ENCODE peak calls at places on chromosomes 6 and 20, in five cellular contexts. U is esophagus muscularis mucosa, C is BJ, P is NB4, J is ovary. D is an unnamed sample.

GRCh38 chr6:47483516-47483852 is 5.9 kb downstream of the CD2AP start:
- DNase-seq in C (no peak), U (no peak), P (no peak), J (no peak), D (no peak)

GRCh38 chr20:61683721-61684120 is 382.0 kb downstream of the TAF4 start:
- DNase-seq in P (no peak), C (no peak), U (no peak), J (no peak), D (no peak)

GRCh38 chr6:46207174-46207573 is 36.4 kb upstream of the ENPP5 start:
- DNase-seq in U (no peak), J (no peak), P (no peak), C (no peak), D (no peak)

GRCh38 chr6:121838842-121839241 is 403.4 kb downstream of the GJA1 start:
- DNase-seq in P (peak), C (no peak), J (no peak), U (no peak), D (no peak)

GRCh38 chr20:37565134-37565811 is 37.6 kb upstream of the BLCAP start:
- DNase-seq in J (no peak), P (no peak), U (peak), C (no peak), D (no peak)

GRCh38 chr20:9744551-9744950 is 94.3 kb downstream of the PAK5 start:
- DNase-seq in J (no peak), P (no peak), C (no peak), U (no peak), D (no peak)

GRCh38 chr6:24283043-24283985 is 74.5 kb downstream of the DCDC2 start:
- DNase-seq in U (no peak), C (peak), P (peak), J (peak), D (peak)

GRCh38 chr20:49306903-49307336 is 29.1 kb upstream of the ZNFX1 start:
- DNase-seq in J (no peak), C (no peak), P (no peak), U (no peak), D (no peak)

GRCh38 chr6:40713002-40713719 is 126.0 kb upstream of the LRFN2 start:
- DNase-seq in C (no peak), P (no peak), J (no peak), U (no peak), D (no peak)

GRCh38 chr20:62487564-62488086 is 11.8 kb upstream of the GATA5 start:
- DNase-seq in J (no peak), U (no peak), P (no peak), C (no peak), D (no peak)

GRCh38 chr6:32741203-32741960 is at the start of gene HLA-DQA2:
- DNase-seq in J (no peak), C (no peak), U (no peak), P (no peak), D (no peak)

GRCh38 chr6:85404497-85405174 is 45.2 kb upstream of the NT5E start:
- DNase-seq in J (peak), U (no peak), P (no peak), C (peak), D (no peak)

GRCh38 chr6:115945306-115945705 is 115.4 kb downstream of the FRK start:
- DNase-seq in P (no peak), J (no peak), C (no peak), U (no peak), D (no peak)

GRCh38 chr6:145453376-145453775 is 281.9 kb downstream of the EPM2A start:
- DNase-seq in J (no peak), U (no peak), C (no peak), P (no peak), D (no peak)

GRCh38 chr6:71294121-71294523 is 5.5 kb downstream of the OGFRL1 start:
- DNase-seq in J (no peak), P (no peak), C (peak), U (no peak), D (no peak)

GRCh38 chr20:56194042-56194441 is 54.5 kb upstream of the MC3R start:
- DNase-seq in P (no peak), J (no peak), C (no peak), U (no peak), D (no peak)

GRCh38 chr6:32045811-32046449 is 7.7 kb downstream of the CYP21A2 start:
- DNase-seq in C (no peak), J (peak), U (no peak), P (no peak), D (no peak)

GRCh38 chr6:153140299-153140698 is 9.2 kb upstream of the RGS17 start:
- DNase-seq in J (no peak), P (no peak), U (no peak), C (no peak), D (no peak)

GRCh38 chr6:130307752-130308361 is 58.0 kb upstream of the TMEM200A start:
- DNase-seq in P (no peak), U (no peak), C (peak), J (no peak), D (no peak)

GRCh38 chr6:38636027-38636426 is 3.7 kb downstream of the BTBD9 start:
- DNase-seq in P (no peak), C (no peak), J (no peak), U (no peak), D (no peak)

GRCh38 chr20:19974621-19975435 is 42.3 kb upstream of the NAA20 start:
- DNase-seq in P (peak), C (peak), J (peak), U (peak), D (no peak)

DNA sequence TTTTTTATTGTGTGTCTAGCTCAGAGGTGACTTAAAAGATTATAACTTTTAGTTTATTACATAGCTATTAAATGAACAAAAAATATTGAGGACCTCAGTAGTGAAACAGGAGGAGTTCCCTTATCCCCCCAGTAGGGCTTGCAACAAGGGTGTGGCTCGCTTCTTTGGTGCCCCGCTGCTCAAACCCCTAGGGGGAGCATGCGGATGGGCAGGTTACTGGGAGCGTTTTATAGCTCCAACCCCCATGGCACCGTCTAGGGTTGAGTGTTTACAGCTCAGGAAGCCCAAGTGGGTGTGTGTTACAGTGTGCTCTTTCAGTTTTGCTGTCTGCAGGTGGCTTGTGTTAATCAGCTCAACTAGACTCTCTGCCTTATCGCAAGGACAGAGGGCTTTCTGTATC is 1513.7 kb downstream of the GRIK2 start:
- DNase-seq in U (no peak), P (peak), C (no peak), J (no peak), D (no peak)
- TF ChIP-seq CTCF in U (no peak), P (no peak), C (no peak), J (no peak), D (no peak)

DNA sequence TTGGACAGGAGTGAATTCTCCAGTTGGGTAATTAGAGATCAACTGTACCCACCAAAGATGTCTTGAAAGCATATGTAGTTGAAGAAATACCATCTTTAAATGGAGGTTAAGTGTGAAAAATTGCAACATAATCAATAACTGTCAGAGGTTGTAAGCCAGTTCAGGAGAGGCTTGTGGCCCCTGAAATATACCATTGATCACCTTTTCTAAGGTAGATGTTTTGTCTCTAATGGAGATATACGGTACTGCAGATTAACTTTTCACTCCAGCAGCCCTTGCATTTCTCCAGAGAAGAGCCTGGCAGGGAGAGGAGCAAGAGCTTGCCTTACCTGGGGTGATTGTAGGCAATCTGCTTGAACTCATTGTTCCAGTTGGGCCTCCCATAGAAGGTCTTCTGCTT is 48.8 kb downstream of the NOX3 start:
- DNase-seq in U (no peak), J (no peak), C (no peak), P (no peak), D (no peak)
- TF ChIP-seq CTCF in U (no peak), J (no peak), C (no peak), P (no peak), D (no peak)

GRCh38 chr6:89599727-89600126 is 38.8 kb downstream of the LYRM2 start:
- DNase-seq in U (no peak), C (no peak), P (no peak), J (no peak), D (no peak)

GRCh38 chr6:89596484-89596883 is 42.1 kb downstream of the LYRM2 start:
- DNase-seq in P (peak), C (no peak), J (no peak), U (no peak), D (no peak)

GRCh38 chr6:89596056-89596455 is 42.5 kb downstream of the LYRM2 start:
- DNase-seq in P (no peak), U (no peak), C (no peak), J (no peak), D (peak)

GRCh38 chr6:89597372-89597771 is 41.2 kb downstream of the LYRM2 start:
- DNase-seq in P (no peak), U (no peak), J (no peak), C (no peak), D (no peak)

DNA sequence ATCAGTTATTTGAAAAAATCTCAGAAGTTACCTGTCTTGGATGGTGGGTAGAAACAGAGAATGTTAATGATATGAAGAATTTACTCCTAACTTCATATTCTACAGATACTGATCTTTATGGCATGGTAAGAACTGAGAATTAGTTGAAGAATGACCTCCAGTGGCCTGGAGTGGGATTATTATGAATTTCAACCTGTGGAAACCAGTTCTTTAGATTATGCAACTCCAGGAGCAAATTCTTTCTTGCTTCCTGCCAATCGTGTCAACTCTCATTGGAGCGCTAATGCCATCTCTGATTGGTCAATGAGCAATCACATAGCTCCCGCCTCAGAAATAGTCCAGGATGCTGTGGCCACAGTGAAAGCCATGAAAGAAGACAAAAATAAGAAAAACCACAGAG is 40.6 kb downstream of the LYRM2 start:
- DNase-seq in C (no peak), P (peak), U (no peak), J (no peak), D (peak)
- TF ChIP-seq CTCF in C (no peak), P (no peak), U (no peak), J (no peak), D (no peak)

DNA sequence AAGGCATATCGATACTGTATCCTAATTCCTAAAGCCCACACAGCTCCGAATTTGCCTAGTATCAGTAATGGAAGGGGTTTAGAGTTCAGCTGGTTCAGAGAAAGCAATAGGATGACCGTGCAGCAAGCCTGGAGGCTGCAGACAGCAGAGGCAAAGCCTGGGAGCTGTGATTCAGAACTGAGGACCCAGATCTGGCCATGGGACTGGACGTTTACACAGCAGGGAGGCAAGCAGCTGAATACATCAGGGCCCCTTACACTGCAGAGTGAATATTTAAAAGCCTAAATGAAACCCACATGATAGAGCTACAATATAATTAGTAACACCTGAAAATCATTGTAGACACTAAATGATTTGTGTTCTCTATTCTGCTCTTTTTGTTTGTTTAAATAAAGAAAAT is 38.0 kb downstream of the ELOVL2 start:
- DNase-seq in C (no peak), P (no peak), J (no peak), U (no peak), D (no peak)
- TF ChIP-seq CTCF in C (no peak), P (no peak), J (no peak), U (no peak), D (no peak)

GRCh38 chr6:158149641-158150040 is 18.4 kb downstream of the SERAC1 start:
- DNase-seq in U (no peak), C (no peak), P (peak), J (no peak), D (no peak)

GRCh38 chr6:158145940-158146339 is 22.1 kb downstream of the SERAC1 start:
- DNase-seq in C (no peak), J (no peak), U (no peak), P (no peak), D (no peak)

GRCh38 chr6:158142789-158143188 is 25.3 kb downstream of the SERAC1 start:
- DNase-seq in U (no peak), C (peak), P (no peak), J (no peak), D (no peak)

DNA sequence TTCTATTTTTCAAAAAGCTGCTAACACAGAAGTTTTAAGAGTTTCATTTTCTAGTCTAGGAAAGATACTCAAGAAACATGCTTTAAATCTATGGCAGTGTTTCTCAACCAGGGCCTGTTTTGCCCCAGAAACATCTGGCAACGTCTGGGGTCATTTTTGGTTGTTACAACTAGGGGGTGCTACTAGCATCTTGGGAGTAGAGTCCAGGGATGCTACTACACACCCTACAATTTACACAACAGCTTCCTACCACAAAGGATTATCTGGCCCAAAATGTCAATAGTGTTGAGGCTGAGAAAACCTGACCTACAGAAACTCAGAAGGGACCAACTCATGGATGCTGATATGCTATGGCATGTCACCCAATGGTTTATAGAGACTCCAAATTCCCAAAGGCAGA is 24.4 kb downstream of the SERAC1 start:
- DNase-seq in P (peak), C (no peak), U (no peak), J (no peak), D (peak)
- TF ChIP-seq CTCF in P (peak), C (peak), U (no peak), J (no peak), D (peak)

GRCh38 chr6:11264100-11264499 is 31.6 kb upstream of the NEDD9 start:
- DNase-seq in C (no peak), P (no peak), J (no peak), U (no peak), D (no peak)
- TF ChIP-seq CTCF in C (no peak), P (peak), J (no peak), U (no peak), D (no peak)

DNA sequence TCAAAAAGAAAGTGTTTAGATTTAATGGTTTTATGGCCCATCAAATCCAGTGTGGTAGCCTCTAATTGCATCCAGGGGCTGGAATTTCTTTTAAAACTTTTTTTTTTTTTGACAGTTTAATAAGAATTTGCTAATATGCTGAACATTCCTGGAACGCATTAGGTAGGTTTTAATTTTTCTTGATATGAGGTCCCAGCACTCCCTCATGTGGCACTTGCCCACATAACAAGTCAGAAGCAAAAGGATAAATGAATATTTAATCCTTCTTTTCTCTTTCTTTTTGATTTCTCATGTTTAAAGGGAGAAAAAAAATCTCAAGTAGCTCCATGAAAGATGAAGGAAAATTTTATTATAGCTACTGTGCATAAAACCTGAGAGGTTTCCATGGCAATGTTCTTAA is 13.5 kb downstream of the HAO1 start:
- DNase-seq in C (no peak), U (no peak), P (peak), J (no peak), D (no peak)
- TF ChIP-seq CTCF in C (peak), U (peak), P (peak), J (no peak), D (no peak)

GRCh38 chr20:45497971-45498494 is 17.4 kb downstream of the SPINT3 start:
- DNase-seq in U (no peak), C (no peak), P (no peak), J (no peak), D (no peak)
- TF ChIP-seq CTCF in U (no peak), C (no peak), P (no peak), J (no peak), D (no peak)

GRCh38 chr6:351867-352289 is 39.7 kb upstream of the IRF4 start:
- DNase-seq in J (peak), U (no peak), C (no peak), P (peak), D (no peak)

GRCh38 chr6:349491-349921 is 42.0 kb upstream of the IRF4 start:
- DNase-seq in C (no peak), P (no peak), U (no peak), J (no peak), D (no peak)

GRCh38 chr6:352474-352873 is 39.1 kb upstream of the IRF4 start:
- DNase-seq in U (no peak), C (no peak), P (no peak), J (peak), D (no peak)

GRCh38 chr6:350371-350770 is 41.2 kb upstream of the IRF4 start:
- DNase-seq in J (no peak), U (no peak), P (no peak), C (no peak), D (no peak)

DNA sequence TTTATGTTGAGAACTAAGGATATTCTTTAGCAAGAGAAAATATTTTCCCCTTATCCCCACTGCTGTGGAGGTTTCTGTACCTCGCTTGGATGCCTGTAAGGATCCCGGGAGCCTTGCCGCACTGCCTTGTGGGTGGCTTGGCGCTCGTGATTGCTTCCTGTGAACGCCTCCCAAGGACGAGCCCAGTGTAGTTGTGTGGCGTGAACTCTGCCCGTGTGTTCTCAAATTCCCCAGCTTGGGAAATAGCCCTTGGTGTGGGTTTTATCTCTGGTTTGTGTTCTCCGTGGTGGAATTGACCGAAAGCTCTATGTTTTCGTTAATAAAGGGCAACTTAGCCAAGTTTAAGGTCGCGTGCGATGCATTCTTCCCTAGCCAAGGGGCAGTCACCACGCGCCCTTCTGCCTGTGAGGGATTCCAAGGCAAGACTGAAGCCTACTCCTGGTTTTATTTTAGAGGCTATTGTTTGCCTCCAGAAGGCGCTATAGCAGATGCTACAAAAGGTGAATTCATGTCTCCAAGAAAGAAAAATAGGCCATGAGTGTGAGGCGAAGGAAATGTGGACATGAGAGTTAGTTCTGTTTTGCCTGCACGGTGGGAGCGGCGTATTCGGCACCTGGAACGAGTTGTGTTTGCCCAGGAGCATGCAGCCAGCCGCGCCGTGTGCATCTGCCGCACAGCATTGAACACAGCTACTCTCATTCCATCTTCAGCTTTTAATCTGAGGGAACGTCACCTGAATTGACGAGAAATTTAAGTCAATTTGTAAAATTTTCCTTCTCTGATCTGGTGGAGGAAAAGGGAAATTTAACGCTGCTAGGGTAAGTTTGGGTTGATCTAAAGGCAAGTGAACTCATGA is 40.3 kb upstream of the IRF4 start:
- DNase-seq in J (peak), P (no peak), C (no peak), U (no peak), D (no peak)
- TF ChIP-seq CTCF in J (no peak), P (peak), C (no peak), U (no peak), D (no peak)

GRCh38 chr20:2402271-2402980 is 21.7 kb downstream of the TGM6 start:
- DNase-seq in C (peak), P (peak), J (no peak), U (peak), D (no peak)
- TF ChIP-seq CTCF in C (peak), P (peak), J (no peak), U (no peak), D (no peak)